ENCODE peak calls at places on chromosomes 3 and 15, in seven cellular contexts. One of them, this sample, is unnamed.

GRCh38 chr3:134922866-134923265 is 127.8 kb downstream of the EPHB1 start:
- DNase-seq in GM12891: no peak
- DNase-seq in body of pancreas: no peak
- DNase-seq in ovary: no peak
- DNase-seq in lower leg skin: peak; percentile 83
- DNase-seq in K562: no peak
- DNase-seq in IMR-90: no peak
- DNase-seq in this sample: no peak

GRCh38 chr3:174495928-174496327 is 363.2 kb upstream of the NAALADL2 start:
- DNase-seq in lower leg skin: no peak
- DNase-seq in IMR-90: peak; percentile 17
- DNase-seq in body of pancreas: no peak
- DNase-seq in GM12891: no peak
- DNase-seq in K562: no peak
- DNase-seq in ovary: no peak
- DNase-seq in this sample: no peak

GRCh38 chr3:186277268-186277909 is 84.6 kb downstream of the DGKG start:
- DNase-seq in IMR-90: peak; percentile 75
- DNase-seq in GM12891: no peak
- DNase-seq in K562: peak; percentile 18
- DNase-seq in ovary: no peak
- DNase-seq in body of pancreas: peak; percentile 31
- DNase-seq in lower leg skin: peak; percentile 36
- DNase-seq in this sample: no peak

GRCh38 chr3:46380471-46381215 is 9.9 kb downstream of the CCR5 start:
- DNase-seq in GM12891: no peak
- DNase-seq in lower leg skin: no peak
- DNase-seq in IMR-90: no peak
- DNase-seq in ovary: no peak
- DNase-seq in body of pancreas: no peak
- DNase-seq in K562: no peak
- DNase-seq in this sample: no peak

GRCh38 chr3:143421556-143421955 is 302.0 kb downstream of the CHST2 start:
- DNase-seq in IMR-90: no peak
- DNase-seq in GM12891: no peak
- DNase-seq in ovary: no peak
- DNase-seq in body of pancreas: no peak
- DNase-seq in K562: no peak
- DNase-seq in lower leg skin: no peak
- DNase-seq in this sample: no peak

GRCh38 chr3:1404270-1404669 is 311.4 kb downstream of the CNTN6 start:
- DNase-seq in IMR-90: no peak
- DNase-seq in body of pancreas: peak; percentile 79
- DNase-seq in K562: no peak
- DNase-seq in lower leg skin: no peak
- DNase-seq in ovary: no peak
- DNase-seq in GM12891: no peak
- DNase-seq in this sample: no peak

GRCh38 chr3:50211930-50212329 is 6.9 kb downstream of the SLC38A3 start:
- DNase-seq in lower leg skin: no peak
- DNase-seq in IMR-90: peak; percentile 20
- DNase-seq in body of pancreas: no peak
- DNase-seq in ovary: no peak
- DNase-seq in GM12891: no peak
- DNase-seq in K562: no peak
- DNase-seq in this sample: no peak

GRCh38 chr15:69540622-69541021 is 88.0 kb downstream of the RPLP1 start:
- DNase-seq in ovary: no peak
- DNase-seq in IMR-90: no peak
- DNase-seq in K562: no peak
- DNase-seq in lower leg skin: no peak
- DNase-seq in body of pancreas: no peak
- DNase-seq in GM12891: no peak
- DNase-seq in this sample: no peak

GRCh38 chr3:15271785-15272381 is 60.5 kb downstream of the SH3BP5 start:
- DNase-seq in IMR-90: no peak
- DNase-seq in GM12891: peak; percentile 50
- DNase-seq in body of pancreas: no peak
- DNase-seq in ovary: no peak
- DNase-seq in lower leg skin: peak; percentile 89
- DNase-seq in K562: no peak
- DNase-seq in this sample: no peak

GRCh38 chr3:159852821-159853505 is 135.7 kb upstream of the IL12A start:
- DNase-seq in K562: no peak
- DNase-seq in lower leg skin: no peak
- DNase-seq in body of pancreas: peak; percentile 19
- DNase-seq in ovary: peak; percentile 19
- DNase-seq in GM12891: no peak
- DNase-seq in IMR-90: peak; percentile 56
- DNase-seq in this sample: peak; percentile 21

DNA sequence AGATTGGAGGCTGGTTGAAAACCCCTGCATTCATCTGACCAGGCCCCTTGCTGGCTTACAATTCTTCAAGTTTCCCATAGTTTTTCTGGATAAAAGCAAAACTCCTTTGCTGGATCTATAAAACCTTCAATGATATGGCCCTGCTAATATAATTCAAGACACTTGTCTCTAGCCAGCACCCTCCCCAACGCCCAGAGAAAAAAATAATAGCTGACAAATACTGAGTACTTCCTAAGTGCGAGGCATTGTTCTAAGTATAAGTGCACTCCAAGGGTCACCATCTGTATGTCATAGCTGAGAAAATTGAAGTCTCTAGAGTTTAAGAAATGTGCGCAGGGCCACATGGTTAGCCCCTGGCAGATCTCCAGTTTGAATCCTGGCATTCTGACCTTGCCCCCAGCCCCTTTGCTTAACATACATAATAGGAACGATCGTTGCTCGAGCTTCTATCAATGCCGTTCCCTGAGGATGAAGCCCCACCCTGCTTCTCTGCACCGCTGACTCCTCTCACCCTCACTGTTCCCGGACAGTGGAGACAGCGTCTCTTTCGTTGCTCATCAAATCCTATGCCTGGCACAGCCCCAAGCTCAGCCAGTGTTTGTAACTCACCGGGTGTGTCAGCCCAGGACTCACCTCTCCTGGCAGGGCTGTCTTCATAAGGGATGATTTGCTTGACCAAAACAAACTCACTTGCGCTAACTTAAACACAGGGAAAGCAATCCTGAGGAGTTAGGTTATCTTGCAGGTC is 377.1 kb upstream of the PROK2 start:
- DNase-seq in K562: no peak
- DNase-seq in IMR-90: peak; percentile 51
- DNase-seq in lower leg skin: no peak
- DNase-seq in ovary: peak; percentile 40
- DNase-seq in body of pancreas: peak; percentile 36
- DNase-seq in GM12891: no peak
- DNase-seq in this sample: peak; percentile 37
- TF ChIP-seq POLR2A in K562: no peak
- TF ChIP-seq POLR2A in IMR-90: no peak
- TF ChIP-seq POLR2A in lower leg skin: no peak
- TF ChIP-seq POLR2A in ovary: no peak
- TF ChIP-seq POLR2A in body of pancreas: no peak
- TF ChIP-seq POLR2A in GM12891: no peak
- TF ChIP-seq POLR2A in this sample: no peak

GRCh38 chr3:17054944-17055343 is 170.2 kb downstream of the PLCL2 start:
- DNase-seq in IMR-90: no peak
- DNase-seq in GM12891: no peak
- DNase-seq in lower leg skin: no peak
- DNase-seq in K562: no peak
- DNase-seq in ovary: no peak
- DNase-seq in body of pancreas: no peak
- DNase-seq in this sample: no peak

GRCh38 chr3:17057316-17057715 is 172.6 kb downstream of the PLCL2 start:
- DNase-seq in ovary: no peak
- DNase-seq in IMR-90: peak; percentile 69
- DNase-seq in GM12891: no peak
- DNase-seq in lower leg skin: no peak
- DNase-seq in K562: no peak
- DNase-seq in body of pancreas: no peak
- DNase-seq in this sample: no peak

GRCh38 chr3:17054301-17054700 is 169.5 kb downstream of the PLCL2 start:
- DNase-seq in ovary: no peak
- DNase-seq in K562: no peak
- DNase-seq in IMR-90: no peak
- DNase-seq in body of pancreas: no peak
- DNase-seq in lower leg skin: no peak
- DNase-seq in GM12891: no peak
- DNase-seq in this sample: no peak

GRCh38 chr3:17052348-17052747 is 167.6 kb downstream of the PLCL2 start:
- DNase-seq in IMR-90: no peak
- DNase-seq in K562: no peak
- DNase-seq in GM12891: no peak
- DNase-seq in ovary: no peak
- DNase-seq in body of pancreas: no peak
- DNase-seq in lower leg skin: no peak
- DNase-seq in this sample: no peak

DNA sequence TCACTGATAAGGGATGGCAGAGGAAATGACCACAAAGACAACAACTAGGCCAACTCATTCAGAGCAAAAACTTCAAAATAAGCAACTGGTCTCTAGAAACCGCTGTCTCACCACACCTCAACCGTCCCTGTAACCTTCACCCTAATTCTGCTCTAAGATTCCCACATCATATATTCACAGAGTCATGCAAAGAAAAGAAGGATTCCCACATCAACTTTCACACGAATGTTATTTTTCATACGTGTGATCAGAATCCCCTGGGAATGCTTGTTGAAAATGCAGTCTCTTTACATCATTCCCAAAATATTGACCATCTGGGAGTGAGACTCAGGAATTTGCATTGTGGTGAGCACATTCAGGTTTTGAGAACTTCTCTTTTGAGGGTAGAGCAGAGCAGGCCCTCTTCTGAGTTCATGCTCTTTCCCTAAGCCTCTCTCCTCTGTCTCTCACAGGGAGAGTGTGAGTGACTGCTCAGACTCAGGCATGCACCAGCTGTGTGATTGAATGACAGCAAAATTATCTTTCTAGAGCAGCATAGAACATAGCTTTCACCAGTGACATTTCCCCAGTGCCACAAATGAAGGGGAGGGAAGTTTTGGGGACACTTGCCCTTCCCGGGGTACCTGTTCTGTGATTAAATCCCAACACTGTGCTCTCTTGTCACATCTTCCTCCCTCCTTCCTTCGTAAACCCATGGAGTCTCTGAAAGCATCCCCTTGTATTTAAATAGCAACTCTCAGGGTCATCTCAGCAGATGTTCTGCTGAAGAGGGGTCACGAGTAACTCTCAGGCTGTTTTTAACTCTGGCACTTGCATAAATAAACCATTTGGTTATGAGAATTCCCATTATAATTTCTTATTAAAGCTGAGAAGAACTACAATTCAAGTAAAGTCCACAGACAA is 170.9 kb downstream of the PLCL2 start:
- DNase-seq in body of pancreas: no peak
- DNase-seq in lower leg skin: no peak
- DNase-seq in ovary: no peak
- DNase-seq in K562: no peak
- DNase-seq in IMR-90: peak; percentile 65
- DNase-seq in GM12891: no peak
- DNase-seq in this sample: no peak
- TF ChIP-seq POLR2A in body of pancreas: no peak
- TF ChIP-seq POLR2A in lower leg skin: no peak
- TF ChIP-seq POLR2A in ovary: no peak
- TF ChIP-seq POLR2A in K562: no peak
- TF ChIP-seq POLR2A in IMR-90: no peak
- TF ChIP-seq POLR2A in GM12891: no peak
- TF ChIP-seq POLR2A in this sample: no peak

GRCh38 chr15:59713177-59713576 is 24.1 kb upstream of the BNIP2 start:
- DNase-seq in body of pancreas: no peak
- DNase-seq in GM12891: no peak
- DNase-seq in K562: no peak
- DNase-seq in IMR-90: no peak
- DNase-seq in ovary: no peak
- DNase-seq in lower leg skin: no peak
- DNase-seq in this sample: no peak
- TF ChIP-seq POLR2A in body of pancreas: no peak
- TF ChIP-seq POLR2A in GM12891: no peak
- TF ChIP-seq POLR2A in K562: no peak
- TF ChIP-seq POLR2A in IMR-90: no peak
- TF ChIP-seq POLR2A in ovary: no peak
- TF ChIP-seq POLR2A in lower leg skin: no peak
- TF ChIP-seq POLR2A in this sample: no peak

GRCh38 chr15:101451886-101452285 is 37.6 kb downstream of the PCSK6 start:
- DNase-seq in K562: no peak
- DNase-seq in IMR-90: no peak
- DNase-seq in body of pancreas: no peak
- DNase-seq in ovary: no peak
- DNase-seq in GM12891: no peak
- DNase-seq in lower leg skin: peak; percentile 12
- DNase-seq in this sample: no peak

GRCh38 chr15:101454365-101454764 is 35.1 kb downstream of the PCSK6 start:
- DNase-seq in IMR-90: no peak
- DNase-seq in K562: no peak
- DNase-seq in body of pancreas: no peak
- DNase-seq in lower leg skin: peak; percentile 72
- DNase-seq in ovary: no peak
- DNase-seq in GM12891: no peak
- DNase-seq in this sample: no peak

GRCh38 chr15:101452572-101452971 is 36.9 kb downstream of the PCSK6 start:
- DNase-seq in K562: peak; percentile 29
- DNase-seq in GM12891: no peak
- DNase-seq in IMR-90: no peak
- DNase-seq in ovary: no peak
- DNase-seq in body of pancreas: no peak
- DNase-seq in lower leg skin: peak; percentile 48
- DNase-seq in this sample: no peak

GRCh38 chr15:101455291-101455916 is 34.1 kb downstream of the PCSK6 start:
- DNase-seq in ovary: no peak
- DNase-seq in GM12891: no peak
- DNase-seq in IMR-90: no peak
- DNase-seq in lower leg skin: peak; percentile 88
- DNase-seq in body of pancreas: no peak
- DNase-seq in K562: peak; percentile 63
- DNase-seq in this sample: no peak

DNA sequence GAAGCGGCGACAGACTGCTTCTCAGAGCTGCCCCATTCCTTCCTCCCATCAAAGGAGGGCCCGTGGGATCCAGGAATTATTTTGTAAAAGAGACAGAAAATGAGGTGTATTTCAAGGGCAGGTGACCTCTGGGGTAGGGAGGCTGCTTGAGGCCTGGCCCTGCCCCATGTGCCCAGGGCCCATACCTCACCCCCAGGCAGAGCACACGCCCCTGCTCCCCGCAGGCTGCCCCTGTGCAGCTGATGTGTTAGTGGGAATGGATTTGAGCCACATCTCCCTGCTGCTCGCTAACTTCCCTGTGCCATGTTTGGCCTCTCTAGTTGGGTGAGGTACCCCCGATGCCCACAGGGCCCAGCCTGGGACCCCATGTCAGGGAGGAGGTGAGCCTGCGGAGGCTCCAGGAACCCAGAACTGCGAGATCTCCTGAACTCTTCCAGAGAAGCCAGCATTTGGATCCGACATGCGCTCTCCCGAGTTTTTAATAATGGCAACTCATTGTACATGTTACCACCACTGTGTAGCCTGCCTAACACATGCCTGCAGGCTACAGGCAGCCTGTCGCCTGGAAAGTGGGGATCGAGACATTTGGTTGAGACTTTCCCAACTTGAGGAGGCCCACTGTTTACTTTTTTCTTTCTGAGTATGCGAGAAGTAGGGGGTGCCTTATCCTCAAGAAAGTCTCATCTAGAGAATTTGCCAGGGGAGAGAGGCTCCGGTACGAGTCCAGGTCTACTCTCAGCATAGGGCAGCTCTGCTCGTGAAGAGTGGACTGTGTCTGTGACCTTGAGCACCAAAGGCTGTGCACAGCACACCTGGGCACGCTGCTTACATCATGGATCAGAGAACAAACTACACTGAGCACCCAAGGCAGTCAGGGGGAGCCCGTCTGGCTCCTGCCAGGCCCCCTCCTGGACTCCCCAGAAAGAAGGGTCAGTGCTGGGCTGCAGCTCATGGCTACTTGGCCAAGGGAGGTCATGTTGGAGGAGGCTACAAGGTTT is 36.1 kb downstream of the PCSK6 start:
- DNase-seq in GM12891: no peak
- DNase-seq in K562: no peak
- DNase-seq in ovary: no peak
- DNase-seq in IMR-90: no peak
- DNase-seq in lower leg skin: peak; percentile 65
- DNase-seq in body of pancreas: peak; percentile 59
- DNase-seq in this sample: no peak
- TF ChIP-seq POLR2A in GM12891: no peak
- TF ChIP-seq POLR2A in K562: no peak
- TF ChIP-seq POLR2A in ovary: no peak
- TF ChIP-seq POLR2A in IMR-90: no peak
- TF ChIP-seq POLR2A in lower leg skin: no peak
- TF ChIP-seq POLR2A in body of pancreas: no peak
- TF ChIP-seq POLR2A in this sample: no peak

This sample was measured in H54.